ENCODE peak calls at places on chromosomes 3 and 15, in six cellular contexts. C is WERI-Rb-1, Q is lung, J is colonic mucosa, B is psoas muscle, F is GM23248. I is an unnamed sample.
A peak's percentile ranks its signal among the peaks of the same experiment; 100 is the strongest.

GRCh38 chr3:89628856-89629255 is 521.4 kb downstream of the EPHA3 start:
- DNase-seq in C (no peak), Q (no peak), J (no peak), B (no peak), F (no peak), I (no peak)

GRCh38 chr15:80527406-80527805 is 123.2 kb downstream of the ARNT2 start:
- DNase-seq in C (no peak), Q (no peak), J (no peak), B (no peak), F (no peak), I (no peak)

GRCh38 chr3:81394656-81395055 is 366.8 kb downstream of the GBE1 start:
- DNase-seq in C (peak; percentile 31), Q (no peak), J (no peak), B (no peak), F (no peak), I (no peak)

GRCh38 chr15:31294067-31294466 is 32.6 kb upstream of the KLF13 start:
- DNase-seq in C (no peak), Q (peak; percentile 17), J (peak; percentile 13), B (no peak), F (no peak), I (no peak)

GRCh38 chr3:120093923-120094775 is at the start of gene GSK3B:
- DNase-seq in C (peak; percentile 77), Q (peak; percentile 77), J (peak; percentile 80), B (no peak), F (peak; percentile 88), I (peak; percentile 73)

GRCh38 chr3:40179016-40179415 is 130.5 kb upstream of the EIF1B start:
- DNase-seq in C (peak; percentile 67), Q (peak; percentile 64), J (peak; percentile 79), B (peak; percentile 66), F (peak; percentile 79), I (peak; percentile 77)

GRCh38 chr15:74829991-74830390 is 3.6 kb downstream of the CPLX3 start:
- DNase-seq in C (peak; percentile 66), Q (no peak), J (no peak), B (no peak), F (no peak), I (no peak)

GRCh38 chr3:179421500-179421899 is 29.8 kb downstream of the GNB4 start:
- DNase-seq in C (peak; percentile 11), Q (no peak), J (no peak), B (no peak), F (peak; percentile 65), I (no peak)

GRCh38 chr15:60906275-60906674 is 322.8 kb downstream of the RORA start:
- DNase-seq in C (no peak), Q (no peak), J (no peak), B (no peak), F (no peak), I (no peak)

GRCh38 chr15:89391685-89392257 is 57.1 kb upstream of the POLG start:
- DNase-seq in C (peak; percentile 98), Q (no peak), J (no peak), B (no peak), F (no peak), I (no peak)

GRCh38 chr15:89383635-89384604 is 49.3 kb upstream of the POLG start:
- DNase-seq in C (peak; percentile 94), Q (no peak), J (peak; percentile 34), B (no peak), F (peak; percentile 42), I (no peak)

GRCh38 chr15:89385596-89386242 is 51.1 kb upstream of the POLG start:
- DNase-seq in C (no peak), Q (no peak), J (no peak), B (no peak), F (no peak), I (no peak)

GRCh38 chr15:89389841-89390603 is 55.4 kb upstream of the POLG start:
- DNase-seq in C (peak; percentile 95), Q (no peak), J (no peak), B (no peak), F (no peak), I (no peak)

GRCh38 chr15:89387140-89387903 is 52.7 kb upstream of the POLG start:
- DNase-seq in C (no peak), Q (no peak), J (no peak), B (no peak), F (no peak), I (no peak)
- H3K27me3 ChIP-seq in C (no peaks in the 10 kb centered on the region), Q (no peaks in the 10 kb centered on the region), J (no peaks in the 10 kb centered on the region), B (peaks cover 8% of the 10 kb centered on the region), F (peaks cover 65% of the 10 kb centered on the region), I (no peaks in the 10 kb centered on the region)

DNA sequence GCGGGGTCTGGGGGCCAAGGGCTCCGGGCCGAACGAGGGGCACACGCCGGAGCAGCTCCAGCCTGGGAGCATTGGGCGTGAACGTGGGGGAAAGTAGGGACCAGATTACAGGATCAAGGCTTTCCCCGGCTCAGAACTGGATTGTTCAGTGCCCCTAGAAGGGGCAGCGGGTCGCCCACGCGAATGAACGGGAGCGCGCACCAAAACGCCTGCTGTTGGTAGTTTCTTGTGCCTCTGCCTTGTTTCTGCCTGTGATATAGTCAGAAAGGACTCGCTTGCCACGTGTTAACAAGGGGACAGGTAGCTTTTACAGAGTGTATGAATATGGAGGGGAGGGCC is 1.1 kb downstream of the CASR start:
- DNase-seq in C (no peak), Q (no peak), J (no peak), B (no peak), F (no peak), I (no peak)
- H3K27me3 ChIP-seq in C (peaks cover 47% of the 10 kb centered on the region), Q (no peaks in the 10 kb centered on the region), J (peaks cover 9% of the 10 kb centered on the region), B (peaks cover 9% of the 10 kb centered on the region), F (peaks cover 32% of the 10 kb centered on the region), I (peaks cover 3% of the 10 kb centered on the region)

GRCh38 chr15:62026707-62027565 is 33.3 kb downstream of the VPS13C start:
- DNase-seq in C (no peak), Q (no peak), J (no peak), B (no peak), F (no peak), I (no peak)

GRCh38 chr15:62021991-62022600 is 38.2 kb downstream of the VPS13C start:
- DNase-seq in C (peak; percentile 6), Q (no peak), J (no peak), B (no peak), F (peak; percentile 5), I (no peak)

GRCh38 chr15:62027916-62028315 is 32.3 kb downstream of the VPS13C start:
- DNase-seq in C (no peak), Q (no peak), J (no peak), B (no peak), F (no peak), I (no peak)
- H3K27me3 ChIP-seq in C (no peaks in the 10 kb centered on the region), Q (no peaks in the 10 kb centered on the region), J (no peaks in the 10 kb centered on the region), B (no peaks in the 10 kb centered on the region), F (no peaks in the 10 kb centered on the region), I (no peaks in the 10 kb centered on the region)

DNA sequence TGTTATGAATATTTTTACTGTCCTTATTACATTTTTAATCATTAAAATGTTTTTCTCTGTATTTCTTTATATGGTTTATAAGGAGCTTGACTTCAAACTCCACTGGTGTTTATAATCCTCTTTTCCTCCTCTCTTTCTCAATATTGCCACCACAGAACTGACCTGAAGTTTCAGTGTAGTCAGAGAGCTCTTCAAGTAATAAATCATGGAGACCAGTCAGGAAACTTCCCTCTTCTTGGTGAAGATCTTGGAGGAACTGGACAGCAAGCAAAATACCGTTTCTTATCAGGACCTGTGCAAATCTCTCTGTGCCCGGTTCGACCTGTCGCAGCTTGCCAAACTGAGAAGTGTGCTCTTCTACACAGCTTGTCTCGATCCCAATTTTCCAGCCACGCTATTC is 23.8 kb downstream of the MINAR1 start:
- DNase-seq in C (no peak), Q (no peak), J (no peak), B (no peak), F (no peak), I (no peak)
- H3K27me3 ChIP-seq in C (no peaks in the 10 kb centered on the region), Q (peaks cover 4% of the 10 kb centered on the region), J (no peaks in the 10 kb centered on the region), B (peaks cover under 1% of the 10 kb centered on the region), F (no peaks in the 10 kb centered on the region), I (no peaks in the 10 kb centered on the region)

GRCh38 chr3:43246956-43247355 is 39.4 kb upstream of the SNRK start:
- DNase-seq in C (no peak), Q (no peak), J (no peak), B (no peak), F (no peak), I (no peak)
- H3K27me3 ChIP-seq in C (no peaks in the 10 kb centered on the region), Q (no peaks in the 10 kb centered on the region), J (no peaks in the 10 kb centered on the region), B (peaks cover 1% of the 10 kb centered on the region), F (peaks cover 15% of the 10 kb centered on the region), I (no peaks in the 10 kb centered on the region)

GRCh38 chr3:10808130-10808735 is 7.8 kb upstream of the SLC6A11 start:
- DNase-seq in C (no peak), Q (no peak), J (no peak), B (no peak), F (no peak), I (no peak)
- H3K27me3 ChIP-seq in C (no peaks in the 10 kb centered on the region), Q (peaks cover 3% of the 10 kb centered on the region), J (no peaks in the 10 kb centered on the region), B (peaks cover 1% of the 10 kb centered on the region), F (no peaks in the 10 kb centered on the region), I (no peaks in the 10 kb centered on the region)

GRCh38 chr3:11808231-11808630 is 38.5 kb downstream of the TAMM41 start:
- DNase-seq in C (no peak), Q (no peak), J (peak; percentile 25), B (no peak), F (peak; percentile 18), I (no peak)
- H3K27me3 ChIP-seq in C (no peaks in the 10 kb centered on the region), Q (no peaks in the 10 kb centered on the region), J (no peaks in the 10 kb centered on the region), B (no peaks in the 10 kb centered on the region), F (no peaks in the 10 kb centered on the region), I (no peaks in the 10 kb centered on the region)

DNA sequence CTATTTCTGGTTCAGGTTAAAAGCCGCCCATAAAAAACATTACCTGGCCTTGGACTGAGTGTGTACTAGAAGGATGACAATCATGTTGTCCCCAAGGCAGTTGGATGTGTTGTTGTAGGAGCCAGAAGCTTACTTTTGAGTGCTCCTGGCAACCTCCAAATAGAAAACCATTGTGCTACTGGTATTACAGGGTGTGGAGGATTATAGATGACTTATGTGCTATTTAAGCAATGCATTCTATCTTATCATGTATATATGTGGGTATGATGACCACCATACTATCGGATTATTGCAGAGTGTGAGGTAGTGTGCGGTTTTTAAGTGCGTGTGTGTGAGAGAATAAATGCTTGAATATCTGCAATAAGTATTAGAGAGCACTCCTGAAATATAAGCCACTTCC is 11.9 kb upstream of the MBNL1 start:
- DNase-seq in C (no peak), Q (no peak), J (no peak), B (no peak), F (no peak), I (no peak)
- H3K27me3 ChIP-seq in C (peaks cover 49% of the 10 kb centered on the region), Q (no peaks in the 10 kb centered on the region), J (no peaks in the 10 kb centered on the region), B (no peaks in the 10 kb centered on the region), F (no peaks in the 10 kb centered on the region), I (no peaks in the 10 kb centered on the region)